ENCODE peak calls at places on chromosomes 13 and 19, in five cellular contexts. E, Q, P, W and X are unnamed samples.
A peak's percentile ranks its signal among the peaks of the same experiment; 100 is the strongest.

GRCh38 chr19:56566904-56567273 is 379 bp upstream of the ZNF470 start:
- DNase-seq in E (peak; percentile 44), P (peak; percentile 68), W (no peak), Q (peak; percentile 65), X (peak; percentile 61)

GRCh38 chr13:95403349-95404140 is 102.3 kb upstream of the ABCC4 start:
- DNase-seq in P (no peak), W (no peak), E (no peak), Q (peak; percentile 5), X (no peak)

GRCh38 chr13:23428183-23428528 is 5.3 kb downstream of the SACS start:
- DNase-seq in E (peak; percentile 42), W (no peak), Q (no peak), P (no peak), X (no peak)

GRCh38 chr19:39307822-39308530 is 11.8 kb downstream of the IFNL1 start:
- DNase-seq in Q (no peak), W (no peak), P (no peak), E (no peak), X (no peak)

GRCh38 chr19:48717059-48717395 is 2.5 kb downstream of the MAMSTR start:
- DNase-seq in W (no peak), Q (no peak), E (peak; percentile 46), P (no peak), X (no peak)

GRCh38 chr19:40831502-40832430 is 18.5 kb downstream of the CYP2A6 start:
- DNase-seq in W (no peak), Q (no peak), P (no peak), E (peak; percentile 96), X (no peak)

GRCh38 chr19:47111081-47111589 is 2.4 kb downstream of the ZC3H4 start:
- DNase-seq in E (no peak), W (no peak), P (peak; percentile 59), Q (peak; percentile 62), X (peak; percentile 36)

GRCh38 chr19:11652056-11652455 is 54.8 kb downstream of the ZNF627 start:
- DNase-seq in E (no peak), P (no peak), Q (no peak), W (no peak), X (no peak)

GRCh38 chr13:112098699-112099098 is 31.8 kb downstream of the SOX1 start:
- DNase-seq in E (no peak), P (no peak), W (no peak), Q (no peak), X (no peak)

GRCh38 chr19:18894254-18895037 is 1.5 kb downstream of the CERS1 start:
- DNase-seq in E (peak; percentile 68), W (peak; percentile 98), Q (no peak), P (no peak), X (peak; percentile 97)